ENCODE peak calls at places on chromosome 7, in five cellular contexts. R is cardiac muscle cell, Z is cardiac fibroblast, I is brain microvascular endothelial cell, L is SJSA1. J is an unnamed sample.

GRCh38 chr7:48664241-48664640 is 260.1 kb upstream of the CDC14C start:
- DNase-seq in Z (no peak), I (no peak), R (no peak), L (no peak), J (no peak)

GRCh38 chr7:134892002-134892693 is 94.2 kb upstream of the AGBL3 start:
- DNase-seq in R (no peak), Z (peak), L (no peak), I (no peak), J (no peak)

GRCh38 chr7:92881091-92881485 is 44.7 kb upstream of the CDK6 start:
- DNase-seq in R (no peak), L (no peak), Z (no peak), I (no peak), J (no peak)

GRCh38 chr7:28037220-28038010 is 143.2 kb downstream of the JAZF1 start:
- DNase-seq in Z (peak), L (peak), I (peak), R (no peak), J (peak)

GRCh38 chr7:5393328-5393727 is 30.3 kb downstream of the TNRC18 start:
- DNase-seq in I (no peak), L (no peak), Z (no peak), R (no peak), J (no peak)

GRCh38 chr7:86158111-86158510 is 485.6 kb upstream of the GRM3 start:
- DNase-seq in I (no peak), L (no peak), R (no peak), Z (no peak), J (no peak)

GRCh38 chr7:22452142-22452763 is 47.7 kb downstream of the STEAP1B start:
- DNase-seq in I (peak), L (no peak), R (peak), Z (peak), J (no peak)

GRCh38 chr7:115561341-115562110 is 469.0 kb downstream of the TFEC start:
- DNase-seq in I (peak), L (no peak), R (no peak), Z (peak), J (peak)

GRCh38 chr7:73828107-73828803 is 2.5 kb upstream of the CLDN4 start:
- DNase-seq in Z (peak), L (no peak), R (no peak), I (peak), J (no peak)

GRCh38 chr7:26590709-26591108 is 273.7 kb downstream of the SKAP2 start:
- DNase-seq in R (no peak), L (no peak), I (no peak), Z (no peak), J (no peak)

GRCh38 chr7:26593405-26593804 is 271.0 kb downstream of the SKAP2 start:
- DNase-seq in I (no peak), R (peak), Z (no peak), L (no peak), J (no peak)

GRCh38 chr7:26584964-26585650 is 279.3 kb downstream of the SKAP2 start:
- DNase-seq in L (no peak), I (no peak), Z (no peak), R (no peak), J (no peak)

GRCh38 chr7:26583094-26583493 is 281.3 kb downstream of the SKAP2 start:
- DNase-seq in L (no peak), I (no peak), Z (no peak), R (no peak), J (no peak)

DNA sequence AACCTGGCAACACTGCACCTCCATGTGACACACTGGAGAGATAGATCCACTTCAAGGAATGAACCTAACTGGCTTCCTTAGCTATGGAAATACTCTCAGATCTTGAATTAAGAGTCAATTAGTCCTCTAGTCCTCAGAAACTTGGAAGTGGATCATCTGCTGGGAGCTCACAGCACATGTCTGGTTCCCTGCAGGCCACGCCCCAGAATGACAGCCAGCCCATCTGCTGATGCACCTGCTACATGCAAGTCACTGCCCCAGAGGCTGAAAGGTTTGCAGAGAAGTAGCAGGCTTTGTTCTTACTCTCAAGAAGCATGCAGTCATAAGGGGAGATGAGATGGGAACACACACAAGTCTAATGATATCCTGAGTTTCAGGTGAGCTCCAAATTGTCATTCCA is 275.9 kb downstream of the SKAP2 start:
- DNase-seq in L (no peak), R (no peak), Z (no peak), I (no peak), J (no peak)
- H3K4me3 ChIP-seq in L (no peak), R (no peak), Z (no peak), I (no peak), J (no peak)

DNA sequence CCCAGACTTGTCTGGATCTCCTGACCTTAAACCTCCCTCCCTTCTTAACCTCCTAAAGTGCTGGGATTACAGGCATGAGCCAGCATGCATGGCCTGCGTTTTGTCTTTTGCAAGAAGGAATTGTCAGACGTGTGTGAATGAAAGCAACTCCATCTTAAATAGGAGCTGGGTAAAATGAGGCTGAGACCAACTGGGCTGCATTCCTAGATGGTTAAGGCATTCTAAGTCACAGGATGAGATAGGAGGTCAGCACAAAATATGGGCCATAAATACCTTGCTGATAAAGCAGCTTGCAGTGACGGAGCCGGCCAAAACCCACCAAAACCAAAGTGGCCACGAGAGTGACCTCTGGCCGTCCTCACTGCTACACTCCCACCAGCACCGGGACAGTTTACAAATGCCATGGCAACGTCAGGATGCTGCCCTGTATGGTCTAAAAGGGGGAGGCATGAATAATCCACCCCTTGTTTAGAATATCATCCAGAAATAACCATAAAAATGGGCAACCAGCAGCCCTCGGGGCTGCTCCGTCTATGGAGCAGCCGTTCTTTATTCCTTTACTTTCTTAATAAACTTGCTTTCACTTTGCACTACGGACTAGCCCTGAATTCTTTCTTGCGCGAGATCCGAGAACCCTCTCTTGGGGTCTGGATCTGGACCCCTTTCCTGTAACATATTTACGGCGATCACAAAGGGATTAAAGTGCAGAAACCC is 41.2 kb upstream of the SDK1 start:
- DNase-seq in I (peak), Z (peak), R (no peak), L (no peak), J (no peak)
- H3K4me3 ChIP-seq in I (peak), Z (peak), R (no peak), L (peak), J (peak)

GRCh38 chr7:99557940-99558305 is 519 bp upstream of the ZNF655 start:
- DNase-seq in Z (peak), R (no peak), L (no peak), I (no peak), J (no peak)
- H3K4me3 ChIP-seq in Z (peak), R (peak), L (peak), I (peak), J (peak)

DNA sequence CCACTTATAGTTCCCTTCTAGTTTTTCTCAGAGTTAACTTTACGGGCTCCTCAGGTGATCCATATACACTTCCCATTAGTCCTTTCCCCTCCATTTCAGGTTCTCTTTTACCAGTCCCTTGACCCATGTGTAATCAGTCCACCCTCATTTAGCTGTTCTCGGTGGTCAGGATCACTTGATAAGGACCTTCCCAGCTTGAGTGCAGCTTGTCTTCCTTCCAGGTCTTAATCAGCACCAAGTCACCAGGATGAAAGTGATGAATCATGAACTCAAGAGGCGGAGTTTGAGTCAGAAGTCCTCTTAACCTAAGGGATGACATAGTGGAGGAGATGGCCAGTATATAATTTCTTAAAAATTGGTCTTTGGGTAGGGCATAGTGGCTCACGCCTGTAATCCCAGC is 63.1 kb upstream of the CNTNAP2 start:
- DNase-seq in R (no peak), L (no peak), I (peak), Z (no peak), J (no peak)
- H3K4me3 ChIP-seq in R (no peak), L (no peak), I (no peak), Z (no peak), J (no peak)